ENCODE peak calls at places on chromosomes 12 and 14, in five cellular contexts. V is SK-N-SH, X is K562, I is IMR-90, S is HepG2. D is an unnamed sample.

GRCh38 chr12:56150563-56150962 is 1.8 kb upstream of the MYL6B start:
- DNase-seq in X (no peak), V (no peak), S (no peak), I (peak), D (no peak)

GRCh38 chr14:68384881-68385280 is 408.0 kb downstream of the ZFP36L1 start:
- DNase-seq in I (no peak), X (no peak), V (no peak), S (peak), D (no peak)

GRCh38 chr12:53917126-53917525 is 21.5 kb upstream of the HOXC13 start:
- DNase-seq in X (no peak), S (no peak), V (no peak), I (no peak), D (no peak)

GRCh38 chr12:65266408-65266807 is 12.1 kb upstream of the MSRB3 start:
- DNase-seq in I (no peak), V (no peak), S (no peak), X (no peak), D (no peak)

GRCh38 chr14:50040905-50041465 is 75.4 kb downstream of the VCPKMT start:
- DNase-seq in S (no peak), I (no peak), V (no peak), X (no peak), D (no peak)

GRCh38 chr12:94643585-94643984 is 6.8 kb downstream of the TMCC3 start:
- DNase-seq in V (no peak), S (no peak), I (no peak), X (no peak), D (no peak)

GRCh38 chr12:66051361-66051760 is 79.2 kb downstream of the LLPH start:
- DNase-seq in V (no peak), X (no peak), S (no peak), I (no peak), D (no peak)

GRCh38 chr12:109999649-109999971 is 380 bp downstream of the ANKRD13A start:
- DNase-seq in X (no peak), S (no peak), V (no peak), I (no peak), D (no peak)

DNA sequence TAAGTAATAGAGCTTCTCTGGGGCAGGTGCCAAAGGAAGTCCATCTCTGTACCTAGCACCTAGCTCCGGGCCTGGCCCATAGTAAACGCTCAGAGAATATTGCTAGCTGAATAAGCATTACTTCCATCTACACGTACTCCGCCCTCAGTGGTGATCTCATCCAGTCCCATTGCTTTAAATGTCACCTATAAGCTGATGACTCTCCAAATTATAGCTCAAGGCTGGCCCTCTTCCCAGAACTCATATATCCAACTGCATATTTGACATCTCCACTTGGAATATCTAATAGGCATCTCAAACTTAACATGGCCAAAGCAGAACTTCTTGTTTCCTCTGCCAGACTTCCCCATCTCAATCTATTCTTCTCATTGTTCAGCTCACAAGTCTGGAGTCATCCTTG is 6.9 kb upstream of the DYNLL1 start:
- DNase-seq in X (no peak), V (no peak), I (peak), S (no peak), D (no peak)
- TF ChIP-seq MXI1 in X (no peak), V (no peak), I (no peak), S (no peak), D (no peak)

DNA sequence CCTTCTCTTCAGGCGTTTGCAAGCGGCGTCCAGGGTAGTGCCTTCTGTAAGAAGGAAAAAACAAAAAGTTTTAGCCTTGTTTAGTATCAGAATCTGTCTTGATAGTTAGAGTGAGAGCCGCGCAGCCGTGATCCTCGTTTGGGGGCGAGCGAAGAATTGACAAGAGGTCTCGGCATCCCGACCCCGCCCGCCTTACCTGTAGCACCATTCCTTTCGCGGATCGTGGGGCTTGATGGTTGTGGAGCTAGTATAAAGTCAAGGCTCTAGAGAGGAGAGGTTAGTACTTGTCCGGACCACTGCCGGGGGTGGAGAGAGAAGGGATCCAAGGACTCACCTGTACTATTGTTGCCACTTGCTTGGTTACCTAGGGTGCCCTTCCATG is 494 bp downstream of the TMTC3 start:
- DNase-seq in I (no peak), X (no peak), S (peak), V (no peak), D (no peak)
- TF ChIP-seq MXI1 in I (no peak), X (no peak), S (no peak), V (no peak), D (no peak)

GRCh38 chr12:21562859-21563258 is 36.8 kb downstream of the SPX start:
- DNase-seq in X (no peak), V (no peak), I (no peak), S (peak), D (no peak)

GRCh38 chr12:21566907-21567355 is 37.7 kb downstream of the GYS2 start:
- DNase-seq in S (no peak), X (no peak), I (no peak), V (no peak), D (no peak)

GRCh38 chr12:21568115-21568514 is 36.5 kb downstream of the GYS2 start:
- DNase-seq in V (no peak), I (no peak), X (peak), S (no peak), D (no peak)

GRCh38 chr12:21561158-21561557 is 35.1 kb downstream of the SPX start:
- DNase-seq in X (no peak), I (no peak), V (no peak), S (no peak), D (no peak)

GRCh38 chr12:21566223-21566906 is 38.3 kb downstream of the GYS2 start:
- DNase-seq in V (no peak), S (peak), X (no peak), I (no peak), D (no peak)
- TF ChIP-seq MXI1 in V (no peak), S (no peak), X (no peak), I (no peak), D (no peak)

DNA sequence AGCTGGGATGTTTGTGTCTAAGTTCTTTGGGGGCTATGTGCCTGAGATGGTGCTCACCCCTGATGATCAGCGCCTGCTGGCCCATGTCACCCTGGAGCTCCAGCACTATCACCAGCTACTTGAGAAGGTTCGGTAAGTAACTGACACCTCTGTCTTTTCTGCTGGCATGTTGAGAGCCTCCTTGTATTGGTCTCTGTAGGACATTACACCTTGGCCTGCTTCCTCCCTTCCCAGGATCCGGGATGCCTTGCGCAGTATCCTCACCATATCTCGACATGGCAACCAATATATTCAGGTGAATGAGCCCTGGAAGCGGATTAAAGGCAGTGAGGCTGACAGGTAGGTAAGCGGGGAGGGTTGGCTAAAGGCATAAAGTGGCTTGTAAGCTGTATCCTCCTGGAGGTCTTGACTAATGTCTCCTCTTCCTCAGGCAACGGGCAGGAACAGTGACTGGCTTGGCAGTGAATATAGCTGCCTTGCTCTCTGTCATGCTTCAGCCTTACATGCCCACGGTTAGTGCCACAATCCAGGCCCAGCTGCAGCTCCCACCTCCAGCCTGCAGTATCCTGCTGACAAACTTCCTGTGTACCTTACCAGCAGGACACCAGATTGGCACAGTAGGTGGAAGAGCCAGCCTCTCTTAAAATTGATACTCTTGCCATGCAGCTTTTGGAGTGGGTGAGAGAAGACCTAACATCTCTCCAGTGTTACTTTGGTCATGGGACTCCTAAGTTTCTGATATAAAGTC is 5.4 kb downstream of the DDIT3 start:
- DNase-seq in S (no peak), V (no peak), X (no peak), I (no peak), D (no peak)
- TF ChIP-seq MXI1 in S (no peak), V (no peak), X (no peak), I (no peak), D (no peak)

DNA sequence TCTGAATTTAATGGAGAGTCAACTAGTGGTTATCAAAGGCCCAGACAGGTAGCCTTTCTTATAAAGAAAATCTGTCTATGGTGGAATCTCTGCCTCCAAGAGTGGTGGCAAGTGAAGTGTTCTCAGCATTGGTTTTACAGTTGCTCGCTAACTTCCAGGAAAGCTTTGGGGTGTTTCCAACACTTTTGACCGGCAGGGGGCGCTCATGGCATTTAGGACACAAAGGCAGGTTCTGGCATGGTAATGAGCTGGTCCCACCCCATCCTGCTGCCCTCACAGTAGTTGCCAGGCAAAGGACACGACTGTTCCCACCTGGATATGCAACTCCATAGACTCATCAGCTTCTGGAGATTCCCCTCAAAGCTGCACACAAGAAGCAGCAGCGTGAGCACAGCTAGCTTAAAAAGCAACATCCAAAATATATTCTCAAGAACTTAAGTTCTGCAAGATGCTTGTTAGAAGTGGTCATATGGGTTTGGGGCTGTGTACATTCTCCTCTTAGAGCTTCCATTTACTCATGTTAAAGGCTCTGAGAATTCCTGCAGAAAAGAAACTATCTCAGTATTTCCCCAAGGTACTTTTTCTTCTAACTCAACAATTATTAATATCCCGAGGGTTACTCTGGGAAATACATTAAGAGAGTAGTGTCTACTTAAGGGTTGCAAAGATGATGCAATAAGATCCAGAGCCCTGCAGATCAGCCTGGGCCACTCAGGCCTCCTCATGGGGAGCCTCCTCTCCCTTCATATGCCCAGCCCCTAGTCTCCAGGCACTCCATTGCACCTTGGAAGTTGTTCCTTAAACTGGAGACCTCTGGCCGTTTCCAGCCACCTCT is 14.8 kb downstream of the PROX2 start:
- DNase-seq in X (peak), S (peak), V (peak), I (peak), D (no peak)
- TF ChIP-seq MXI1 in X (no peak), S (no peak), V (peak), I (no peak), D (no peak)

GRCh38 chr12:8949525-8950286 is at the start of gene M6PR:
- DNase-seq in I (peak), V (peak), S (peak), X (peak), D (peak)
- TF ChIP-seq MXI1 in I (peak), V (peak), S (peak), X (peak), D (peak)

GRCh38 chr12:561908-562593 is 101.2 kb downstream of the NINJ2 start:
- DNase-seq in X (no peak), V (peak), I (no peak), S (no peak), D (no peak)
- TF ChIP-seq MXI1 in X (no peak), V (no peak), I (no peak), S (no peak), D (no peak)

GRCh38 chr14:78356406-78356805 is 186.2 kb downstream of the NRXN3 start:
- DNase-seq in V (no peak), S (no peak), I (no peak), X (no peak), D (no peak)
- TF ChIP-seq MXI1 in V (no peak), S (no peak), I (no peak), X (no peak), D (no peak)